ENCODE peak calls at places on chromosomes 2 and 18, in nine cellular contexts. S is naive thymus-derived CD4-positive, alpha-beta T cell; Y is fibroblast of pulmonary artery; V is stimulated activated CD4-positive, alpha-beta T cell treated with anti-CD3 and anti-CD28 coated beads, Interleukin-1b, Interleukin-23, amount 100 ng/mL, for 1 hour; W is endothelial cell; I is B cell; N is activated CD8-positive, alpha-beta T cell treated with anti-CD3 and anti-CD28 coated beads for 36 hours; Z is head of caudate nucleus; U is NCI-H1105 treated with DMSO at 0.1 percent for 48 hours. X is an unnamed sample.
A peak's percentile ranks its signal among the peaks of the same experiment; 100 is the strongest.

GRCh38 chr2:96500385-96501066 is 4.6 kb downstream of the NEURL3 start:
- DNase-seq in S (no peak), Y (no peak), V (no peak), W (no peak), I (no peak), N (no peak), Z (no peak), U (no peak), X (no peak)

GRCh38 chr2:30502310-30502709 is 55.3 kb downstream of the LCLAT1 start:
- DNase-seq in S (no peak), Y (no peak), V (no peak), W (no peak), I (no peak), N (no peak), Z (no peak), U (no peak), X (no peak)

GRCh38 chr2:120659275-120659952 is 76.3 kb upstream of the GLI2 start:
- DNase-seq in S (no peak), Y (no peak), V (no peak), W (no peak), I (no peak), N (no peak), Z (no peak), U (no peak), X (no peak)

GRCh38 chr2:28226558-28226957 is 166.1 kb upstream of the FOSL2 start:
- DNase-seq in S (no peak), Y (no peak), V (no peak), W (no peak), I (no peak), N (no peak), Z (no peak), U (no peak), X (no peak)

GRCh38 chr2:101972621-101973434 is 18.9 kb upstream of the IL1R2 start:
- DNase-seq in S (no peak), Y (peak; percentile 95), V (no peak), W (no peak), I (no peak), N (no peak), Z (no peak), U (no peak), X (no peak)

GRCh38 chr2:70902067-70902442 is 33.6 kb upstream of the ATP6V1B1 start:
- DNase-seq in S (no peak), Y (no peak), V (no peak), W (no peak), I (no peak), N (no peak), Z (no peak), U (peak; percentile 22), X (no peak)

GRCh38 chr18:43780782-43781340 is 503.6 kb upstream of the SYT4 start:
- DNase-seq in S (no peak), Y (peak; percentile 33), V (no peak), W (no peak), I (no peak), N (no peak), Z (no peak), U (no peak), X (no peak)

GRCh38 chr2:106269591-106270291 is 75.6 kb upstream of the UXS1 start:
- DNase-seq in S (no peak), Y (no peak), V (no peak), W (no peak), I (no peak), N (peak; percentile 61), Z (no peak), U (peak; percentile 43), X (no peak)

GRCh38 chr2:152445791-152446201 is 110.8 kb downstream of the FMNL2 start:
- DNase-seq in S (no peak), Y (peak; percentile 80), V (no peak), W (no peak), I (no peak), N (no peak), Z (no peak), U (no peak), X (no peak)

GRCh38 chr2:232348936-232349335 is 29.6 kb upstream of the ALPP start:
- DNase-seq in S (no peak), Y (no peak), V (no peak), W (no peak), I (no peak), N (no peak), Z (no peak), U (no peak), X (no peak)

GRCh38 chr2:168176402-168176801 is 71.0 kb downstream of the STK39 start:
- DNase-seq in S (no peak), Y (no peak), V (no peak), W (no peak), I (no peak), N (no peak), Z (no peak), U (no peak), X (no peak)

GRCh38 chr18:26909599-26910290 is 44.2 kb upstream of the AQP4 start:
- DNase-seq in S (no peak), Y (no peak), V (no peak), W (no peak), I (no peak), N (no peak), Z (peak; percentile 18), U (no peak), X (no peak)

GRCh38 chr2:226583715-226584114 is 215.9 kb downstream of the IRS1 start:
- DNase-seq in S (no peak), Y (peak; percentile 89), V (no peak), W (no peak), I (no peak), N (no peak), Z (no peak), U (no peak), X (no peak)

GRCh38 chr2:122528061-122528460 is 772.6 kb downstream of the TSN start:
- DNase-seq in S (no peak), Y (peak; percentile 70), V (no peak), W (no peak), I (no peak), N (no peak), Z (no peak), U (no peak), X (no peak)

GRCh38 chr2:187775651-187776050 is 221.4 kb upstream of the TFPI start:
- DNase-seq in S (no peak), Y (no peak), V (no peak), W (no peak), I (no peak), N (no peak), Z (no peak), U (no peak), X (no peak)

GRCh38 chr2:7429733-7430132 is 512.5 kb downstream of the RNF144A start:
- DNase-seq in S (no peak), Y (no peak), V (no peak), W (no peak), I (no peak), N (no peak), Z (no peak), U (no peak), X (no peak)

X was measured in NCI-H2227 treated with DMSO at 0.1 percent for 48 hours.